ENCODE peak calls at places on chromosome 6, in ten cellular contexts. V is effector memory CD4-positive, alpha-beta T cell; H is brain microvascular endothelial cell; Y is CD8-positive, alpha-beta memory T cell; J is upper lobe of right lung; M is AG10803; K is CD8-positive, alpha-beta T cell; P is left lung; W is lower lobe of right lung; B is heart left ventricle. Z is an unnamed sample.

GRCh38 chr6:54426995-54427394 is 118.8 kb downstream of the TINAG start:
- DNase-seq in V (no peak), H (no peak), Y (no peak), J (no peak), M (no peak), K (no peak), P (no peak), W (no peak), B (no peak), Z (no peak)

GRCh38 chr6:113642714-113643442 is 214.3 kb upstream of the MARCKS start:
- DNase-seq in V (no peak), H (no peak), Y (no peak), J (no peak), M (no peak), K (no peak), P (peak), W (no peak), B (no peak), Z (no peak)

GRCh38 chr6:156883497-156884252 is 106.5 kb downstream of the ARID1B start:
- DNase-seq in V (no peak), H (no peak), Y (peak), J (peak), M (no peak), K (no peak), P (peak), W (no peak), B (no peak), Z (no peak)

GRCh38 chr6:5981274-5982026 is 25.3 kb downstream of the NRN1 start:
- DNase-seq in V (no peak), H (peak), Y (no peak), J (no peak), M (peak), K (no peak), P (no peak), W (no peak), B (no peak), Z (no peak)

GRCh38 chr6:42336431-42336830 is 115.3 kb downstream of the TRERF1 start:
- DNase-seq in V (no peak), H (no peak), Y (no peak), J (no peak), M (no peak), K (no peak), P (no peak), W (no peak), B (no peak), Z (no peak)

GRCh38 chr6:38039497-38039896 is 220.0 kb downstream of the ZFAND3 start:
- DNase-seq in V (no peak), H (no peak), Y (no peak), J (no peak), M (no peak), K (no peak), P (no peak), W (no peak), B (no peak), Z (no peak)

GRCh38 chr6:75993236-75994162 is 79.0 kb downstream of the IMPG1 start:
- DNase-seq in V (no peak), H (no peak), Y (no peak), J (no peak), M (no peak), K (no peak), P (no peak), W (no peak), B (no peak), Z (no peak)

GRCh38 chr6:3456794-3457709 is at the start of gene SLC22A23:
- DNase-seq in V (peak), H (no peak), Y (peak), J (peak), M (peak), K (peak), P (peak), W (peak), B (peak), Z (peak)

GRCh38 chr6:47308223-47308567 is 1.5 kb downstream of the TNFRSF21 start:
- DNase-seq in V (no peak), H (no peak), Y (no peak), J (no peak), M (no peak), K (no peak), P (no peak), W (no peak), B (no peak), Z (no peak)

GRCh38 chr6:132820629-132821381 is 6.4 kb downstream of the RPS12 start:
- DNase-seq in V (no peak), H (no peak), Y (no peak), J (no peak), M (no peak), K (no peak), P (no peak), W (no peak), B (no peak), Z (no peak)

GRCh38 chr6:107833136-107833535 is 9.0 kb upstream of the SCML4 start:
- DNase-seq in V (no peak), H (no peak), Y (no peak), J (no peak), M (no peak), K (no peak), P (no peak), W (no peak), B (no peak), Z (no peak)

DNA sequence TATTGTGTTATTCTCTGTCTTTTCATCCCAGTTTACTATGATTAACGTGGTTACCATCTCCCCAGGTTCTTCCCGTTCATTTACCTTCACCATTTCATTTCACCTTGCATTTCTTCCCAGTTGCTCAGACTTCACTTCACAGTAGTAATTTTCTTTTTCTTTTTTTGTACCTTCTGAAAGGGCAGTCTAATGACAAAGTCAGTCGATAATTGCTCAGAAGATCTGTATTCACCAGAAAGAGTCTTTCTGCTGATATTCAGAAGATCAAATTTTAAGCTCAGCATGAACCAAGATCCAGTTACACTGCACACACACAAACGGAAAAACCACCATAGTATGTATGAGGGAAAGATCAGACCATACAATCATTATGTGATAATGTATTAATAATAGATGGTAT is 265.5 kb downstream of the ADGB start:
- DNase-seq in V (no peak), H (no peak), Y (no peak), J (no peak), M (no peak), K (no peak), P (no peak), W (no peak), B (no peak), Z (no peak)
- H3K4me3 ChIP-seq in V (no peak), H (no peak), Y (no peak), J (no peak), M (no peak), K (no peak), P (no peak), W (no peak), B (no peak), Z (no peak)

GRCh38 chr6:106273087-106273486 is 52.5 kb downstream of the ATG5 start:
- DNase-seq in V (no peak), H (no peak), Y (no peak), J (no peak), M (no peak), K (no peak), P (no peak), W (no peak), B (no peak), Z (no peak)

GRCh38 chr6:106275692-106276091 is 49.9 kb downstream of the ATG5 start:
- DNase-seq in V (no peak), H (no peak), Y (no peak), J (no peak), M (peak), K (no peak), P (no peak), W (no peak), B (no peak), Z (no peak)

GRCh38 chr6:106272289-106272688 is 53.3 kb downstream of the ATG5 start:
- DNase-seq in V (no peak), H (no peak), Y (no peak), J (no peak), M (no peak), K (no peak), P (no peak), W (no peak), B (no peak), Z (no peak)
- H3K4me3 ChIP-seq in V (no peak), H (no peak), Y (no peak), J (no peak), M (no peak), K (no peak), P (no peak), W (no peak), B (no peak), Z (no peak)

GRCh38 chr6:101391772-101392560 is 1.5 kb upstream of the GRIK2 start:
- DNase-seq in V (no peak), H (no peak), Y (no peak), J (no peak), M (peak), K (no peak), P (no peak), W (no peak), B (no peak), Z (no peak)
- H3K4me3 ChIP-seq in V (no peak), H (peak), Y (no peak), J (no peak), M (peak), K (no peak), P (no peak), W (no peak), B (no peak), Z (no peak)

DNA sequence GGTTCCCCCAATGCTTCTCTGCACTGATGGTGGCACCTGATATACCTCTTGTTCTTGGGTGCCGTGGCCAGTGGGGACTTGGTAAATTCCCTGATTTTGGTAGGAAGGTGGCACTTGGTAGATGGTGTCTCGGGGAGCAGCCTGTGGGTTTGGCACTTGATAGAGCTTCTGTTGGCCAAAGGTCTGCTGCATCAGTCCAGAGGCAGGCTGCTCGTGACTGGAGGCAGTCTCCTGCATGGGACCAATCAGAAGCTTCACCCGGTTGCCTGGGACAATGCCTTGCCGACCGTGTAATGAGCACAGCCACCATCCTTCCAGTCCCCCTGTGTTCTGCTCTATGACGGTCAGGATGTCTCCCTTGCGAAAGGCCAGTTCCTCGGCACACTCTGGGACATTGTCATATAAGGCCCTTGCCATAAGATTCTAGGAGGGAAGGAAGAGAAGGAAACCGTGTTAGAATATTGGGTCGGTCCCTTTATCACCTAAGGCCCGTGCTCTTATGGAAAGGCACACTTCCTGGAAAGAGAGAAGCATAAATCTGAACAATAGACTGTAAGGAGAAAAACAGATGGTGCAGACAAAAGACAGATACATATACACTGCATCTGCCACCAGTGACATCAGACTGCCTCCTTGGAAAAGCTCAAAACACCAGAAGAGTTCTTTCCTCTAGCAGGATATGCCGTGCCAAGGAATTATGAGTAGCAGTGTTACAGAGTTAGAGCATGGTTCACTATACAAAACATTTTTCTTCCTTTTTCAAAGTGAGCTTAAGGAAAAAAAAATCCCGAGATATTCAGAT is 19.0 kb downstream of the NEDD9 start:
- DNase-seq in V (no peak), H (no peak), Y (no peak), J (no peak), M (peak), K (no peak), P (no peak), W (no peak), B (no peak), Z (no peak)
- H3K4me3 ChIP-seq in V (no peak), H (no peak), Y (no peak), J (peak), M (no peak), K (no peak), P (no peak), W (no peak), B (no peak), Z (no peak)

DNA sequence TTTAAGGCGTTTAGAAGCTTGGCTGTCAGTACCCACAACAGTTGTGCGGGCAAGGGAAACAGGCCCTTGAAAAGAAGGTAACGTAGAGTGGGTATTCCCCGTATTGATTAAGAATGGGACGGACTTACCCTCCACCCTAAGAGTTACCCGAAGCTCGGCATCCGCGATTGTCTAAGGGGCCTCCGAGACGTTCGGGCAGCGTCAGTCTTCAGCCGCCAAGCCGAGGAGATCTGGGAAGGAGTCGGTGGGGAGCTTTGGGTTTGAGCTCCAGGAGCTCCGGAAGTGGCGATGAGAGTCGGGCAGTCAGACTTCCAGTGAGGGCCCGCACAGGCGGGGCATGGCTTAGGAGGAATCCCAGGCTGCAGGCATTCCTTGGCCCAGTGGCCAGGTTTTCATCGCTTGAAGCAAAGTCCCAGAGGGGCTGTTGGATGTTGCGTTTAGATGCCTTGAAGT is 748.2 kb upstream of the ADGRB3 start:
- DNase-seq in V (no peak), H (no peak), Y (no peak), J (no peak), M (no peak), K (no peak), P (no peak), W (no peak), B (no peak), Z (no peak)
- H3K4me3 ChIP-seq in V (no peak), H (no peak), Y (no peak), J (no peak), M (no peak), K (no peak), P (no peak), W (no peak), B (no peak), Z (peak)

GRCh38 chr6:160357088-160357487 is 8.9 kb downstream of the SLC22A3 start:
- DNase-seq in V (no peak), H (no peak), Y (no peak), J (no peak), M (no peak), K (no peak), P (no peak), W (no peak), B (no peak), Z (no peak)

GRCh38 chr6:160355001-160355400 is 6.8 kb downstream of the SLC22A3 start:
- DNase-seq in V (no peak), H (peak), Y (no peak), J (peak), M (no peak), K (no peak), P (no peak), W (no peak), B (no peak), Z (no peak)

GRCh38 chr6:160353950-160354496 is 5.8 kb downstream of the SLC22A3 start:
- DNase-seq in V (no peak), H (no peak), Y (no peak), J (no peak), M (no peak), K (no peak), P (no peak), W (no peak), B (no peak), Z (no peak)

GRCh38 chr6:160358225-160359119 is 10.3 kb downstream of the SLC22A3 start:
- DNase-seq in V (no peak), H (no peak), Y (no peak), J (no peak), M (no peak), K (no peak), P (no peak), W (no peak), B (no peak), Z (no peak)

GRCh38 chr6:160356074-160356754 is 8.0 kb downstream of the SLC22A3 start:
- DNase-seq in V (no peak), H (no peak), Y (no peak), J (peak), M (no peak), K (no peak), P (peak), W (peak), B (no peak), Z (no peak)
- H3K4me3 ChIP-seq in V (no peak), H (no peak), Y (no peak), J (no peak), M (no peak), K (no peak), P (no peak), W (no peak), B (no peak), Z (no peak)

GRCh38 chr6:73131706-73132105 is 93.6 kb downstream of the KHDC1L start:
- DNase-seq in V (no peak), H (no peak), Y (no peak), J (no peak), M (peak), K (no peak), P (no peak), W (no peak), B (no peak), Z (no peak)

GRCh38 chr6:73134588-73134987 is 90.7 kb downstream of the KHDC1L start:
- DNase-seq in V (no peak), H (peak), Y (peak), J (peak), M (peak), K (no peak), P (no peak), W (no peak), B (peak), Z (no peak)

GRCh38 chr6:73129653-73130443 is 95.4 kb downstream of the KHDC1L start:
- DNase-seq in V (peak), H (peak), Y (peak), J (peak), M (peak), K (peak), P (peak), W (peak), B (peak), Z (peak)
- H3K4me3 ChIP-seq in V (no peak), H (no peak), Y (no peak), J (no peak), M (no peak), K (no peak), P (no peak), W (no peak), B (no peak), Z (no peak)

DNA sequence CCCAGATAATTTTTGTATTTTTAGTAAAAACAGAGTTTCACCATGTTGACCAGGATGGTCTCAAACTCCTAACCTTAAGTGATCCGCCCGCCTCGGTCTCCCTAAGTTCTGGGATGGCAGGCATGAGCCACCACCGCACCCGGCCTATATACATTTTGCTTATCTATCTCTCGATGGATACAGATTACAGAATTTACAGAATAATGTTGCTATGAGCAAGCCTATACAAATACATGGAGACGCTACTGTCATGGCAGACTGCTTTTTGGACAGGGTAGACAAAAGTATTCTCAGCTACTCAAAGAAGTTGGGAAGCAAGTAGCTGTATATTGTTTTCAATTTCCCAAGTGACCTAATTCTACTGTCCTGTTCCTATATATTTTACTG is 1.6 kb downstream of the HSPA1L start:
- DNase-seq in V (no peak), H (no peak), Y (no peak), J (peak), M (no peak), K (no peak), P (no peak), W (peak), B (no peak), Z (no peak)
- H3K4me3 ChIP-seq in V (peak), H (no peak), Y (peak), J (peak), M (no peak), K (peak), P (no peak), W (peak), B (peak), Z (no peak)